ENCODE peak calls at places on chromosomes 12 and 14, in five cellular contexts. One of them, this sample, is unnamed.

GRCh38 chr12:39364196-39364595 is 78.7 kb downstream of the KIF21A start:
- DNase-seq in astrocyte of the cerebellum: no peak
- DNase-seq in right lobe of liver: no peak
- DNase-seq in DND-41: no peak
- DNase-seq in progenitor cell of endocrine pancreas: no peak
- DNase-seq in this sample: no peak

GRCh38 chr12:126390969-126391566 is 1325.8 kb downstream of the AACS start:
- DNase-seq in DND-41: no peak
- DNase-seq in astrocyte of the cerebellum: no peak
- DNase-seq in right lobe of liver: peak; percentile 26
- DNase-seq in progenitor cell of endocrine pancreas: no peak
- DNase-seq in this sample: no peak

GRCh38 chr12:112018571-112019237 is 5.5 kb downstream of the ERP29 start:
- DNase-seq in DND-41: no peak
- DNase-seq in astrocyte of the cerebellum: peak; percentile 49
- DNase-seq in progenitor cell of endocrine pancreas: no peak
- DNase-seq in right lobe of liver: no peak
- DNase-seq in this sample: no peak

GRCh38 chr12:19409376-19409775 is 29.9 kb upstream of the AEBP2 start:
- DNase-seq in DND-41: no peak
- DNase-seq in progenitor cell of endocrine pancreas: no peak
- DNase-seq in right lobe of liver: no peak
- DNase-seq in astrocyte of the cerebellum: no peak
- DNase-seq in this sample: no peak

GRCh38 chr12:81209001-81209400 is 131.1 kb downstream of the ACSS3 start:
- DNase-seq in right lobe of liver: no peak
- DNase-seq in progenitor cell of endocrine pancreas: no peak
- DNase-seq in DND-41: no peak
- DNase-seq in astrocyte of the cerebellum: no peak
- DNase-seq in this sample: no peak

GRCh38 chr14:64807588-64807987 is 72.1 kb downstream of the SPTB start:
- DNase-seq in astrocyte of the cerebellum: no peak
- DNase-seq in right lobe of liver: no peak
- DNase-seq in progenitor cell of endocrine pancreas: no peak
- DNase-seq in DND-41: no peak
- DNase-seq in this sample: no peak

GRCh38 chr12:120231316-120232011 is 30.6 kb upstream of the RPLP0 start:
- DNase-seq in DND-41: peak; percentile 76
- DNase-seq in progenitor cell of endocrine pancreas: no peak
- DNase-seq in astrocyte of the cerebellum: peak; percentile 73
- DNase-seq in right lobe of liver: peak; percentile 76
- DNase-seq in this sample: no peak

GRCh38 chr14:90580381-90581335 is 183.8 kb downstream of the CALM1 start:
- DNase-seq in right lobe of liver: no peak
- DNase-seq in progenitor cell of endocrine pancreas: no peak
- DNase-seq in DND-41: no peak
- DNase-seq in astrocyte of the cerebellum: no peak
- DNase-seq in this sample: no peak

GRCh38 chr14:58751788-58752187 is 114.0 kb downstream of the DACT1 start:
- DNase-seq in astrocyte of the cerebellum: no peak
- DNase-seq in right lobe of liver: no peak
- DNase-seq in progenitor cell of endocrine pancreas: no peak
- DNase-seq in DND-41: no peak
- DNase-seq in this sample: no peak

GRCh38 chr14:95918466-95918865 is 41.8 kb downstream of the TUNAR start:
- DNase-seq in DND-41: no peak
- DNase-seq in astrocyte of the cerebellum: no peak
- DNase-seq in right lobe of liver: no peak
- DNase-seq in progenitor cell of endocrine pancreas: no peak
- DNase-seq in this sample: no peak

GRCh38 chr14:49954171-49954631 is 61.3 kb downstream of the ARF6 start:
- DNase-seq in right lobe of liver: no peak
- DNase-seq in DND-41: no peak
- DNase-seq in astrocyte of the cerebellum: no peak
- DNase-seq in progenitor cell of endocrine pancreas: no peak
- DNase-seq in this sample: no peak

GRCh38 chr12:98725481-98726247 is 80.6 kb downstream of the APAF1 start:
- DNase-seq in astrocyte of the cerebellum: peak; percentile 74
- DNase-seq in progenitor cell of endocrine pancreas: no peak
- DNase-seq in DND-41: peak; percentile 58
- DNase-seq in right lobe of liver: no peak
- DNase-seq in this sample: peak; percentile 59

GRCh38 chr14:87540339-87540738 is 452.6 kb downstream of the GALC start:
- DNase-seq in right lobe of liver: no peak
- DNase-seq in progenitor cell of endocrine pancreas: no peak
- DNase-seq in DND-41: no peak
- DNase-seq in astrocyte of the cerebellum: no peak
- DNase-seq in this sample: no peak

GRCh38 chr14:66281036-66281776 is 205.0 kb upstream of the CCDC196 start:
- DNase-seq in right lobe of liver: no peak
- DNase-seq in astrocyte of the cerebellum: no peak
- DNase-seq in progenitor cell of endocrine pancreas: no peak
- DNase-seq in DND-41: no peak
- DNase-seq in this sample: no peak

GRCh38 chr14:53355581-53356112 is 202.5 kb upstream of the DDHD1 start:
- DNase-seq in DND-41: peak; percentile 44
- DNase-seq in right lobe of liver: no peak
- DNase-seq in progenitor cell of endocrine pancreas: no peak
- DNase-seq in astrocyte of the cerebellum: peak; percentile 99
- DNase-seq in this sample: no peak

GRCh38 chr14:31118892-31119291 is 88.7 kb downstream of the HECTD1 start:
- DNase-seq in astrocyte of the cerebellum: no peak
- DNase-seq in progenitor cell of endocrine pancreas: no peak
- DNase-seq in DND-41: no peak
- DNase-seq in right lobe of liver: no peak
- DNase-seq in this sample: no peak

GRCh38 chr14:92058006-92058917 is 18.4 kb upstream of the TRIP11 start:
- DNase-seq in DND-41: no peak
- DNase-seq in right lobe of liver: no peak
- DNase-seq in astrocyte of the cerebellum: no peak
- DNase-seq in progenitor cell of endocrine pancreas: no peak
- DNase-seq in this sample: no peak

GRCh38 chr12:117733292-117733805 is 235.4 kb downstream of the KSR2 start:
- DNase-seq in astrocyte of the cerebellum: no peak
- DNase-seq in right lobe of liver: no peak
- DNase-seq in DND-41: no peak
- DNase-seq in progenitor cell of endocrine pancreas: no peak
- DNase-seq in this sample: no peak

GRCh38 chr12:52032431-52032796 is 18.8 kb upstream of the NR4A1 start:
- DNase-seq in astrocyte of the cerebellum: peak; percentile 57
- DNase-seq in DND-41: no peak
- DNase-seq in right lobe of liver: peak; percentile 57
- DNase-seq in progenitor cell of endocrine pancreas: no peak
- DNase-seq in this sample: no peak

GRCh38 chr12:128138125-128138524 is 128.8 kb upstream of the TMEM132C start:
- DNase-seq in right lobe of liver: no peak
- DNase-seq in DND-41: no peak
- DNase-seq in astrocyte of the cerebellum: no peak
- DNase-seq in progenitor cell of endocrine pancreas: no peak
- DNase-seq in this sample: no peak

GRCh38 chr14:65791551-65791981 is 379.0 kb downstream of the FUT8 start:
- DNase-seq in DND-41: peak; percentile 17
- DNase-seq in right lobe of liver: no peak
- DNase-seq in progenitor cell of endocrine pancreas: no peak
- DNase-seq in astrocyte of the cerebellum: peak; percentile 52
- DNase-seq in this sample: no peak

GRCh38 chr12:130013771-130014484 is 110.1 kb upstream of the TMEM132D start:
- DNase-seq in right lobe of liver: peak; percentile 41
- DNase-seq in astrocyte of the cerebellum: peak; percentile 8
- DNase-seq in progenitor cell of endocrine pancreas: peak; percentile 69
- DNase-seq in DND-41: no peak
- DNase-seq in this sample: peak; percentile 83

GRCh38 chr12:50689437-50689836 is 74.5 kb upstream of the ATF1 start:
- DNase-seq in DND-41: no peak
- DNase-seq in astrocyte of the cerebellum: no peak
- DNase-seq in right lobe of liver: no peak
- DNase-seq in progenitor cell of endocrine pancreas: no peak
- DNase-seq in this sample: no peak

GRCh38 chr14:92644166-92644565 is 104.3 kb downstream of the LGMN start:
- DNase-seq in progenitor cell of endocrine pancreas: no peak
- DNase-seq in DND-41: no peak
- DNase-seq in right lobe of liver: no peak
- DNase-seq in astrocyte of the cerebellum: no peak
- DNase-seq in this sample: no peak

GRCh38 chr12:123387508-123388217 is 3.7 kb downstream of the KMT5A start:
- DNase-seq in DND-41: no peak
- DNase-seq in astrocyte of the cerebellum: no peak
- DNase-seq in right lobe of liver: no peak
- DNase-seq in progenitor cell of endocrine pancreas: no peak
- DNase-seq in this sample: no peak

GRCh38 chr12:123389560-123390351 is 5.8 kb downstream of the KMT5A start:
- DNase-seq in right lobe of liver: peak; percentile 73
- DNase-seq in DND-41: peak; percentile 33
- DNase-seq in astrocyte of the cerebellum: no peak
- DNase-seq in progenitor cell of endocrine pancreas: peak; percentile 34
- DNase-seq in this sample: peak; percentile 50

GRCh38 chr12:123388948-123389559 is 5.1 kb downstream of the KMT5A start:
- DNase-seq in progenitor cell of endocrine pancreas: peak; percentile 22
- DNase-seq in right lobe of liver: peak; percentile 36
- DNase-seq in DND-41: no peak
- DNase-seq in astrocyte of the cerebellum: no peak
- DNase-seq in this sample: no peak

GRCh38 chr12:123390415-123391093 is 6.6 kb downstream of the KMT5A start:
- DNase-seq in DND-41: no peak
- DNase-seq in astrocyte of the cerebellum: no peak
- DNase-seq in right lobe of liver: no peak
- DNase-seq in progenitor cell of endocrine pancreas: no peak
- DNase-seq in this sample: no peak

GRCh38 chr12:123388218-123388947 is 4.5 kb downstream of the KMT5A start:
- DNase-seq in progenitor cell of endocrine pancreas: peak; percentile 62
- DNase-seq in right lobe of liver: peak; percentile 87
- DNase-seq in DND-41: peak; percentile 81
- DNase-seq in astrocyte of the cerebellum: no peak
- DNase-seq in this sample: peak; percentile 77
- TF ChIP-seq CTCF in progenitor cell of endocrine pancreas: no peak
- TF ChIP-seq CTCF in right lobe of liver: peak; percentile 53
- TF ChIP-seq CTCF in DND-41: no peak
- TF ChIP-seq CTCF in astrocyte of the cerebellum: no peak
- TF ChIP-seq CTCF in this sample: no peak

GRCh38 chr14:72818998-72819397 is 74.9 kb downstream of the DPF3 start:
- DNase-seq in DND-41: no peak
- DNase-seq in progenitor cell of endocrine pancreas: no peak
- DNase-seq in right lobe of liver: no peak
- DNase-seq in astrocyte of the cerebellum: no peak
- DNase-seq in this sample: no peak
- TF ChIP-seq CTCF in DND-41: no peak
- TF ChIP-seq CTCF in progenitor cell of endocrine pancreas: no peak
- TF ChIP-seq CTCF in right lobe of liver: no peak
- TF ChIP-seq CTCF in astrocyte of the cerebellum: no peak
- TF ChIP-seq CTCF in this sample: no peak

GRCh38 chr12:67268896-67269631 is at the start of gene CAND1:
- DNase-seq in DND-41: peak; percentile 97
- DNase-seq in astrocyte of the cerebellum: peak; percentile 99
- DNase-seq in right lobe of liver: peak; percentile 97
- DNase-seq in progenitor cell of endocrine pancreas: peak; percentile 85
- DNase-seq in this sample: peak; percentile 92
- TF ChIP-seq CTCF in DND-41: peak; percentile 37
- TF ChIP-seq CTCF in astrocyte of the cerebellum: peak; percentile 4
- TF ChIP-seq CTCF in right lobe of liver: no peak
- TF ChIP-seq CTCF in progenitor cell of endocrine pancreas: peak; percentile 21
- TF ChIP-seq CTCF in this sample: no peak

GRCh38 chr14:75231320-75231719 is 47.3 kb upstream of the FOS start:
- DNase-seq in right lobe of liver: no peak
- DNase-seq in DND-41: no peak
- DNase-seq in progenitor cell of endocrine pancreas: no peak
- DNase-seq in astrocyte of the cerebellum: no peak
- DNase-seq in this sample: no peak

GRCh38 chr14:75232597-75232996 is 46.0 kb upstream of the FOS start:
- DNase-seq in right lobe of liver: no peak
- DNase-seq in DND-41: peak; percentile 46
- DNase-seq in progenitor cell of endocrine pancreas: no peak
- DNase-seq in astrocyte of the cerebellum: no peak
- DNase-seq in this sample: no peak

GRCh38 chr14:75229923-75230792 is 48.5 kb upstream of the FOS start:
- DNase-seq in DND-41: peak; percentile 72
- DNase-seq in right lobe of liver: no peak
- DNase-seq in progenitor cell of endocrine pancreas: no peak
- DNase-seq in astrocyte of the cerebellum: no peak
- DNase-seq in this sample: no peak

GRCh38 chr14:75226755-75227544 is 50.5 kb upstream of the TMED10 start:
- DNase-seq in right lobe of liver: no peak
- DNase-seq in progenitor cell of endocrine pancreas: no peak
- DNase-seq in DND-41: no peak
- DNase-seq in astrocyte of the cerebellum: no peak
- DNase-seq in this sample: no peak

DNA sequence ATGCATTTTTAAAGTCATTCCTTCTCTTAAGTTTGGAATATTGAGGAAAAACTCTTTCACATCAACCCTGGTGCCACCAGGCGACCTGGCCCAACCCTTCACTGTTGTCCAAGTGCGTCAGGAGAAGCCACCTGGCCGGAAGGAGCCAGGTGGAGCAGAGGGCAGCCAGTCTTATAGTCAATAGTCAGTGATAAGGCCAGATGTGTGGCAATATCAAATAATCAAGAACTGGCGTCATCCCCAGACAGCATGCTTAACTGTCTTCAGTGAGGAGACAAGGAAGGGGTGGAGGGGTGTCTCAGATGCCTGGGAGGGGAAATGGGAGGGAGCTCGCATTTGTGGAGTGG is 49.1 kb upstream of the FOS start:
- DNase-seq in right lobe of liver: no peak
- DNase-seq in progenitor cell of endocrine pancreas: no peak
- DNase-seq in DND-41: no peak
- DNase-seq in astrocyte of the cerebellum: no peak
- DNase-seq in this sample: no peak
- TF ChIP-seq CTCF in right lobe of liver: no peak
- TF ChIP-seq CTCF in progenitor cell of endocrine pancreas: no peak
- TF ChIP-seq CTCF in DND-41: no peak
- TF ChIP-seq CTCF in astrocyte of the cerebellum: no peak
- TF ChIP-seq CTCF in this sample: no peak

DNA sequence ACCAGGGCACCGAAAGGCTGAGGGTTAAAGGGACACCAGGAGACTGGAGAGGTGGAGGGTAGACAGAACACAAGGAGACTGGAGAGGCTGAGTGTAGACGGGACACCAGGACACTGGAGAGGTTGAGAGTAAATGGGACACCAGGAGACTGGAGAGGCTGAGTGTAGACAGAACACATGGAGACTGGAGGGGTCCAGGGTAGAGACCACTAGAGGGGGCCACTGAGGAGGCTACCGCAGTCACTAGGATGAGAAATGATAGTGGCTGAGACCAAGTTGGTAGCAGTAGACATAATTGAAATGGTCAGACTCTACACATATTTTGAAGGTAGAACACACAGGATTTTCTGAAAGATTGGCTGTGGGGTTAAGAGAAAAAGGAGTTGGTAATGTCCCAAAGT is 68.2 kb downstream of the PAH start:
- DNase-seq in astrocyte of the cerebellum: no peak
- DNase-seq in progenitor cell of endocrine pancreas: no peak
- DNase-seq in DND-41: no peak
- DNase-seq in right lobe of liver: no peak
- DNase-seq in this sample: no peak
- TF ChIP-seq CTCF in astrocyte of the cerebellum: no peak
- TF ChIP-seq CTCF in progenitor cell of endocrine pancreas: no peak
- TF ChIP-seq CTCF in DND-41: no peak
- TF ChIP-seq CTCF in right lobe of liver: peak; percentile 12
- TF ChIP-seq CTCF in this sample: no peak

GRCh38 chr12:45991289-45992249 is 1.2 kb upstream of the SCAF11 start:
- DNase-seq in astrocyte of the cerebellum: no peak
- DNase-seq in DND-41: peak; percentile 85
- DNase-seq in right lobe of liver: peak; percentile 89
- DNase-seq in progenitor cell of endocrine pancreas: peak; percentile 42
- DNase-seq in this sample: peak; percentile 42
- TF ChIP-seq CTCF in astrocyte of the cerebellum: no peak
- TF ChIP-seq CTCF in DND-41: no peak
- TF ChIP-seq CTCF in right lobe of liver: no peak
- TF ChIP-seq CTCF in progenitor cell of endocrine pancreas: no peak
- TF ChIP-seq CTCF in this sample: no peak

GRCh38 chr12:74412607-74413230 is 124.9 kb upstream of the ATXN7L3B start:
- DNase-seq in DND-41: no peak
- DNase-seq in progenitor cell of endocrine pancreas: no peak
- DNase-seq in astrocyte of the cerebellum: peak; percentile 1
- DNase-seq in right lobe of liver: no peak
- DNase-seq in this sample: no peak
- TF ChIP-seq CTCF in DND-41: peak; percentile 53
- TF ChIP-seq CTCF in progenitor cell of endocrine pancreas: peak; percentile 65
- TF ChIP-seq CTCF in astrocyte of the cerebellum: no peak
- TF ChIP-seq CTCF in right lobe of liver: peak; percentile 58
- TF ChIP-seq CTCF in this sample: peak; percentile 83

This sample was measured in mesothelial cell of epicardium.